ENCODE peak calls at places on chromosome 12, in ten cellular contexts. M is left kidney; D is Right ventricle myocardium inferior; H is cardiac fibroblast; C is naive thymus-derived CD8-positive, alpha-beta T cell; O is CD4-positive, CD25-positive, alpha-beta regulatory T cell; T is SK-N-MC; G is psoas muscle; K is posterior cingulate gyrus; I is T-helper 2 cell. Y is an unnamed sample.

GRCh38 chr12:121802843-121803698 is 738 bp upstream of the SETD1B start:
- DNase-seq in O (peak), D (peak), H (peak), G (peak), M (peak), T (peak), K (peak), C (peak), I (peak), Y (peak)

GRCh38 chr12:87690236-87690810 is 338.9 kb downstream of the C12orf50 start:
- DNase-seq in K (no peak), H (peak), D (no peak), I (no peak), T (no peak), O (no peak), M (no peak), G (no peak), C (no peak), Y (no peak)

GRCh38 chr12:66662729-66663128 is 16.1 kb downstream of the GRIP1 start:
- DNase-seq in T (no peak), D (no peak), I (no peak), C (no peak), G (no peak), H (peak), O (no peak), K (no peak), M (no peak), Y (peak)

GRCh38 chr12:121025442-121026226 is 9.3 kb upstream of the C12orf43 start:
- DNase-seq in K (no peak), O (no peak), G (no peak), T (no peak), I (no peak), C (no peak), D (no peak), H (no peak), M (no peak), Y (no peak)

GRCh38 chr12:68036642-68037041 is 47.4 kb downstream of the IFNG-AS1 start:
- DNase-seq in C (no peak), M (no peak), K (no peak), D (no peak), O (no peak), T (no peak), H (no peak), I (no peak), G (no peak), Y (no peak)

GRCh38 chr12:112327209-112327930 is 54.9 kb downstream of the HECTD4 start:
- DNase-seq in K (no peak), T (no peak), M (no peak), H (no peak), C (no peak), O (no peak), D (no peak), I (no peak), G (no peak), Y (no peak)

GRCh38 chr12:70691018-70691672 is 53.9 kb upstream of the PTPRB start:
- DNase-seq in H (peak), C (no peak), M (no peak), T (no peak), O (no peak), I (no peak), G (no peak), K (no peak), D (no peak), Y (peak)

GRCh38 chr12:102939059-102939458 is 18.4 kb upstream of the ASCL1 start:
- DNase-seq in O (no peak), H (no peak), M (no peak), C (no peak), T (no peak), D (no peak), K (no peak), I (no peak), G (no peak), Y (no peak)

GRCh38 chr12:46461459-46461858 is 88.9 kb upstream of the SLC38A2 start:
- DNase-seq in G (no peak), M (peak), C (no peak), T (no peak), D (no peak), K (no peak), I (no peak), O (no peak), H (no peak), Y (no peak)

GRCh38 chr12:124569375-124570148 is 2.1 kb upstream of the NCOR2 start:
- DNase-seq in K (no peak), T (no peak), D (peak), G (no peak), H (no peak), C (no peak), I (no peak), M (no peak), O (no peak), Y (no peak)

GRCh38 chr12:5345534-5345933 is 86.4 kb upstream of the NTF3 start:
- DNase-seq in C (no peak), O (no peak), D (no peak), G (no peak), M (no peak), I (no peak), H (no peak), T (no peak), K (no peak), Y (no peak)

GRCh38 chr12:113095405-113095804 is 38.9 kb downstream of the DTX1 start:
- DNase-seq in M (no peak), G (no peak), T (no peak), H (no peak), C (no peak), K (no peak), I (no peak), D (no peak), O (no peak), Y (no peak)

GRCh38 chr12:132066345-132066685 is 77.8 kb downstream of the DDX51 start:
- DNase-seq in O (no peak), G (no peak), C (peak), T (no peak), M (no peak), D (no peak), I (no peak), K (no peak), H (no peak), Y (no peak)

GRCh38 chr12:32727237-32727636 is 28.5 kb downstream of the YARS2 start:
- DNase-seq in T (no peak), M (no peak), I (no peak), C (no peak), K (no peak), D (no peak), O (no peak), H (peak), G (no peak), Y (no peak)

GRCh38 chr12:49942921-49943662 is 7.4 kb upstream of the AQP2 start:
- DNase-seq in G (no peak), K (no peak), T (no peak), M (peak), D (no peak), C (no peak), I (no peak), H (no peak), O (no peak), Y (no peak)

GRCh38 chr12:26327975-26328635 is 132.7 kb downstream of the SSPN start:
- DNase-seq in H (no peak), O (no peak), D (no peak), C (no peak), G (no peak), K (no peak), T (no peak), M (no peak), I (no peak), Y (no peak)

GRCh38 chr12:95721320-95721719 is 69.2 kb downstream of the NTN4 start:
- DNase-seq in K (no peak), T (no peak), O (no peak), D (no peak), G (no peak), I (no peak), M (no peak), C (no peak), H (no peak), Y (peak)

GRCh38 chr12:117189725-117190209 is 503 bp downstream of the FBXO21 start:
- DNase-seq in K (peak), G (peak), M (peak), O (peak), C (no peak), H (peak), T (no peak), I (peak), D (peak), Y (peak)

GRCh38 chr12:130993759-130994670 is 40.3 kb downstream of the ADGRD1 start:
- DNase-seq in O (no peak), M (no peak), G (no peak), T (no peak), D (peak), H (no peak), I (no peak), C (no peak), K (no peak), Y (no peak)

GRCh38 chr12:27924350-27925140 is 48.0 kb downstream of the PTHLH start:
- DNase-seq in K (no peak), H (peak), I (no peak), T (no peak), O (no peak), M (no peak), D (no peak), C (no peak), G (no peak), Y (peak)

GRCh38 chr12:131111446-131111845 is 157.7 kb downstream of the ADGRD1 start:
- DNase-seq in G (no peak), H (no peak), O (no peak), M (no peak), T (no peak), D (no peak), K (no peak), I (no peak), C (no peak), Y (no peak)

GRCh38 chr12:42686514-42687172 is 97.1 kb upstream of the PRICKLE1 start:
- DNase-seq in H (peak), M (no peak), G (no peak), I (no peak), C (no peak), O (no peak), D (no peak), K (no peak), T (no peak), Y (no peak)

GRCh38 chr12:6430990-6431353 is 13.8 kb upstream of the CD27 start:
- DNase-seq in M (peak), D (no peak), K (no peak), G (no peak), T (no peak), I (no peak), H (no peak), C (no peak), O (no peak), Y (no peak)

GRCh38 chr12:95857151-95857550 is 1.6 kb upstream of the SNRPF start:
- DNase-seq in G (no peak), H (no peak), I (no peak), M (no peak), T (no peak), O (no peak), K (no peak), D (no peak), C (no peak), Y (no peak)

GRCh38 chr12:120497524-120498150 is 1.7 kb downstream of the DYNLL1 start:
- DNase-seq in K (no peak), M (no peak), H (peak), T (no peak), O (no peak), D (no peak), C (no peak), I (no peak), G (no peak), Y (peak)

GRCh38 chr12:120332523-120332922 is 4.9 kb upstream of the PLA2G1B start:
- DNase-seq in H (no peak), I (no peak), O (no peak), K (no peak), D (no peak), G (no peak), M (no peak), T (no peak), C (no peak), Y (no peak)

GRCh38 chr12:94779520-94779919 is 129.2 kb upstream of the TMCC3 start:
- DNase-seq in D (no peak), C (no peak), I (no peak), H (peak), G (no peak), M (peak), T (no peak), K (no peak), O (no peak), Y (peak)

GRCh38 chr12:52358575-52359350 is 8.5 kb downstream of the KRT85 start:
- DNase-seq in T (no peak), M (no peak), K (peak), I (no peak), D (no peak), O (no peak), C (peak), H (no peak), G (no peak), Y (no peak)

GRCh38 chr12:108914031-108914630 is 34.2 kb downstream of the DAO start:
- DNase-seq in I (no peak), D (no peak), H (peak), G (no peak), K (no peak), M (no peak), T (no peak), C (no peak), O (no peak), Y (peak)

GRCh38 chr12:71605034-71605433 is 58.6 kb downstream of the ZFC3H1 start:
- DNase-seq in G (no peak), I (no peak), O (no peak), H (no peak), C (no peak), M (no peak), D (no peak), K (no peak), T (no peak), Y (no peak)

GRCh38 chr12:80364056-80364455 is 80.0 kb upstream of the PTPRQ start:
- DNase-seq in H (peak), M (no peak), I (no peak), O (no peak), D (no peak), T (no peak), G (no peak), C (no peak), K (no peak), Y (no peak)

GRCh38 chr12:96368233-96368632 is 32.0 kb downstream of the CDK17 start:
- DNase-seq in G (no peak), M (no peak), T (no peak), C (no peak), K (peak), I (no peak), H (no peak), D (no peak), O (no peak), Y (peak)

GRCh38 chr12:102120886-102121285 is 903 bp downstream of the PARPBP start:
- DNase-seq in K (no peak), I (no peak), T (no peak), D (no peak), H (peak), M (peak), C (no peak), G (no peak), O (peak), Y (peak)

Y was measured in fibroblast of the aortic adventitia.